ENCODE peak calls at places on chromosomes 5 and 9, in five cellular contexts. One of them, this sample, is unnamed.

GRCh38 chr9:2134391-2134790 is 119.2 kb downstream of the SMARCA2 start:
- DNase-seq in type B pancreatic cell: no peak
- DNase-seq in ovary: no peak
- DNase-seq in stomach: no peak
- DNase-seq in tibial artery: no peak
- DNase-seq in this sample: no peak

GRCh38 chr9:18438300-18438925 is 35.5 kb upstream of the ADAMTSL1 start:
- DNase-seq in type B pancreatic cell: no peak
- DNase-seq in ovary: peak
- DNase-seq in stomach: peak
- DNase-seq in tibial artery: peak
- DNase-seq in this sample: no peak

GRCh38 chr5:56814361-56814962 is 887 bp upstream of the MAP3K1 start:
- DNase-seq in type B pancreatic cell: no peak
- DNase-seq in ovary: peak
- DNase-seq in stomach: peak
- DNase-seq in tibial artery: peak
- DNase-seq in this sample: peak

GRCh38 chr5:51382759-51383493 is at the start of gene ISL1:
- DNase-seq in type B pancreatic cell: no peak
- DNase-seq in ovary: no peak
- DNase-seq in stomach: peak
- DNase-seq in tibial artery: no peak
- DNase-seq in this sample: peak

GRCh38 chr5:9670371-9670770 is 40.2 kb upstream of the TAS2R1 start:
- DNase-seq in type B pancreatic cell: no peak
- DNase-seq in ovary: no peak
- DNase-seq in stomach: no peak
- DNase-seq in tibial artery: no peak
- DNase-seq in this sample: no peak

GRCh38 chr9:127186799-127187198 is 64.4 kb upstream of the ANGPTL2 start:
- DNase-seq in type B pancreatic cell: no peak
- DNase-seq in ovary: no peak
- DNase-seq in stomach: no peak
- DNase-seq in tibial artery: no peak
- DNase-seq in this sample: no peak

GRCh38 chr5:94969174-94969573 is 315.7 kb downstream of the MCTP1 start:
- DNase-seq in type B pancreatic cell: no peak
- DNase-seq in ovary: no peak
- DNase-seq in stomach: no peak
- DNase-seq in tibial artery: no peak
- DNase-seq in this sample: no peak

GRCh38 chr5:55702612-55703345 is 9.3 kb downstream of the SLC38A9 start:
- DNase-seq in type B pancreatic cell: no peak
- DNase-seq in ovary: no peak
- DNase-seq in stomach: no peak
- DNase-seq in tibial artery: no peak
- DNase-seq in this sample: no peak

GRCh38 chr9:136129176-136129575 is 10.5 kb upstream of the TMEM250 start:
- DNase-seq in type B pancreatic cell: no peak
- DNase-seq in ovary: no peak
- DNase-seq in stomach: no peak
- DNase-seq in tibial artery: no peak
- DNase-seq in this sample: no peak

GRCh38 chr5:158756873-158757272 is 342.8 kb downstream of the EBF1 start:
- DNase-seq in type B pancreatic cell: no peak
- DNase-seq in ovary: no peak
- DNase-seq in stomach: no peak
- DNase-seq in tibial artery: no peak
- DNase-seq in this sample: no peak

DNA sequence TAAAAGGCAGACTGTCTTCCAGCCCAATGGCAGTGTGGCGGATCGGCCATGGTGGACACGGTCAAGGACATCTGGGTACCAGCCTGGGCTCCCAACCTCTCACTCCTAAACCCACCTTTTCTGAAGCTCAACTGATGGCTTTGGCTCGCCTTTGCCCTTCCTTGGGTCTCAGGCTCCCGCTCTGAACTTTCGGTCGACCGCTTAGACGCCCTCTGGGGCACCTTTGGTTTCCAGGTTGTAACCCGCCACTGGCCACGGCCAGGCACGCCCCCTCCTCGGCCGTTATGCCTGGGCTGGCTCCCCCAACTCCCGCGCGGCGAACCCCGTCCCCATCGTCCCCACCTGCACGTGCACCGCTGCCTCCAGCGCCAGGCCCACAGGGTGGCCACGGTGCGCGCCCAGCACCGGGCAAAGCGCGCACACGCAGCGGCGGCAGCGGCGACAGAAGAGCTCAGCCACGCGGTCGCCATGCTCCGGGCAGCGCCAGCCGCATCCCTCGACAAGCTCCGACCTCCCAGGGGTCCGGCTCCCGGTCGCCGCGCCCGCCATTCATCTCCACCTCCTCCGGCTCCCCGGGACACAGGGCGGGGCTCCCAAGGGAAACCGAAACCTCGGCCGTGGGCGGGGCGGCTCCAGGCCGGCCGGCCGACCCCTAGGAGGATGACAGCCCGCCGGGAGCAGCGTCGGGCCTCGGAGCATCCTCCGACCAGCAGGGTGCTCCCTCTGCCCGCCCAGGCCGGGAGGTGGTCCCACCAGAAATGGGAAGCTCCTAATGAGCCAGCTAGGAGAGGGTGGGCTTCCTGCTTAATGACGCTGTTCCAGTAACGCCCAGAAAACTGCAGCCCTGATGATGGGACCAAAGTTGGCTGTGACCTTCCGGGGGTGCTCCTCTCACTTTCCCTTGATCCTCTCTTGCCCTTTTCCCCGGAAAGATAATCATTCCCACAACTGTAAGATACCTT is at the start of gene TRIM14:
- DNase-seq in type B pancreatic cell: no peak
- DNase-seq in ovary: peak
- DNase-seq in stomach: peak
- DNase-seq in tibial artery: peak
- DNase-seq in this sample: peak
- TF ChIP-seq CTCF in type B pancreatic cell: no peak
- TF ChIP-seq CTCF in ovary: no peak
- TF ChIP-seq CTCF in stomach: no peak
- TF ChIP-seq CTCF in tibial artery: no peak
- TF ChIP-seq CTCF in this sample: no peak

GRCh38 chr5:143106175-143106574 is 297.3 kb downstream of the NR3C1 start:
- DNase-seq in type B pancreatic cell: no peak
- DNase-seq in ovary: peak
- DNase-seq in stomach: peak
- DNase-seq in tibial artery: no peak
- DNase-seq in this sample: peak
- TF ChIP-seq CTCF in type B pancreatic cell: peak
- TF ChIP-seq CTCF in ovary: no peak
- TF ChIP-seq CTCF in stomach: no peak
- TF ChIP-seq CTCF in tibial artery: no peak
- TF ChIP-seq CTCF in this sample: no peak

DNA sequence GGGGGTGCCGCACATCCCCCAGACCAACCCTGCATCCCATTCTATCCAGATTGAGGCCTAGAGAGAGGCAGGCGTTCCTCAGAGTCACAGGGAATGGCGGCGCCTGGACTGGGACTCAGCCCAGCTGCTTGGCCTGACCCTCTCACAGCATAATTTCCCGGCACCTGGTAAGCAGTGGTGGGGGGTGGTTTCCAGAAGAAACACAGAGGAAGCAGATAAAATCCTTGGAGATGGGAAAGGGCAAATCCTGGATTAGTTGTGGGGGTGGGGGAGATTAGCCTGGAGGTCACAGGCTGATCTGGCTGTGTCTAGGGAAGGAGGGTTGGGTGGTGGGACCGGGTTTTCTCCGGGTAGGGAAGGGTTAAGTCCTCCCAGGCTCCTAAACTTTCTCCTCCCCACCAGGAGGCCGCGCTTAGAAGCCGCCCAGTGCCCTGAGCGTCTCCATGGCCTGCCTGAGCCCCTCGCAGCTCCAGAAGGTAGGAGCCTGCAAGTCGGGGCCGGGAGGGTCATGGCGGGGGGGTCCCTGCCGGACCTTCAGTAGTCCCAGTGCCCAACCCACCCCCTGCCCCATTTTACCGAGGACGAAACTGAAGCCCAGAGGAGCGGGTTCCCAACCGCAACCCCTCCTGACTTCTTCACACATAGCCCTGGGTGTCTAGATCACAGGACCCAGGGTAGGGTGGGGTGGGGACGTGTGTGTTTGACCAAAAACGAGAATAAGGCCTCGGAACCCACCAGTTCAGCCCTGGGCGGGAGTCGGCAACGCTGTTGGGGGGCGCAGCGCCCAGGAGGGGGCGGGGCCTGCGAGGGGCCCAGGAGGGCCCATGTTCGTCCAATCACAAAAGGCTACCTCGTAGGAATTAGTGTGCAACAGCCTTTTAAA is 1.3 kb downstream of the PHYHD1 start:
- DNase-seq in type B pancreatic cell: no peak
- DNase-seq in ovary: peak
- DNase-seq in stomach: peak
- DNase-seq in tibial artery: peak
- DNase-seq in this sample: no peak
- TF ChIP-seq CTCF in type B pancreatic cell: peak
- TF ChIP-seq CTCF in ovary: peak
- TF ChIP-seq CTCF in stomach: no peak
- TF ChIP-seq CTCF in tibial artery: no peak
- TF ChIP-seq CTCF in this sample: no peak

DNA sequence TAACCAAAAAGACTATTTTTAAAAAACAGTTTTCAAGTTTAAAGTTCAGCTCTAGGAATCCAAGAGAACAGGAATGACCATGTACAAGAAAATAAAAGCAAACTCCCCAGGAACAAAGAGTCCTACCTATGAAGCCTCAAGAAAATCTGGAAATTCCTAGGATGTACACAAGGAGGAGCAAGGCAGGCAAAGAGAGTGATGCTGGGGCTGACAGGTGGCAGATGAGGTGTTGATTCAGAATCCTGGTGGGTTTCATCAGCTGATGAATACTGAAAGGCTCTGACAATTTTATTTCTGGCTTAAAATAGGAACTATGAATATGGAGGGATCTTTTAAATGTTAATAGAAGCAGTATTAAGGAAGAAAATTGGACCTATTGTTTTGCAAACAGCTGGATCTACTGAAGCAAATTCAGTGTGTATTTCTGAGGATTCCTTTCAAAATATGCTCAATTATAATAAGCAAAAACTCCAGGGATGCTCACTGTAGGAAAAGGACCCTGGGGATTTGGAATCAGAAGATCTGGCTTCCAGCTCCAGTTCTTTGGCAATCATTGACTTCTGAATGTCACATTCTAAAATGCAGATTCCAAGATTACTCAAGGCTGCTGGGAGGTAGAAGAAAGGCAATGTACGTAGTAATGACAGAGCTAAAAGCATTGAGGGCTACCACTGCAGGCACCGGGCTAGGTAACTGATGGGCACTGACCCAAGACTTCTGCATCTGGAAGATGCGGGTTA is 28.0 kb upstream of the SH3RF2 start:
- DNase-seq in type B pancreatic cell: no peak
- DNase-seq in ovary: no peak
- DNase-seq in stomach: no peak
- DNase-seq in tibial artery: no peak
- DNase-seq in this sample: peak
- TF ChIP-seq CTCF in type B pancreatic cell: peak
- TF ChIP-seq CTCF in ovary: no peak
- TF ChIP-seq CTCF in stomach: no peak
- TF ChIP-seq CTCF in tibial artery: peak
- TF ChIP-seq CTCF in this sample: no peak

GRCh38 chr9:117160254-117160653 is 254.6 kb downstream of the ASTN2 start:
- DNase-seq in type B pancreatic cell: no peak
- DNase-seq in ovary: no peak
- DNase-seq in stomach: no peak
- DNase-seq in tibial artery: no peak
- DNase-seq in this sample: no peak

GRCh38 chr9:117169089-117169488 is 245.8 kb downstream of the ASTN2 start:
- DNase-seq in type B pancreatic cell: no peak
- DNase-seq in ovary: no peak
- DNase-seq in stomach: no peak
- DNase-seq in tibial artery: no peak
- DNase-seq in this sample: no peak

GRCh38 chr9:117164512-117164911 is 250.3 kb downstream of the ASTN2 start:
- DNase-seq in type B pancreatic cell: no peak
- DNase-seq in ovary: no peak
- DNase-seq in stomach: no peak
- DNase-seq in tibial artery: no peak
- DNase-seq in this sample: no peak
- TF ChIP-seq CTCF in type B pancreatic cell: no peak
- TF ChIP-seq CTCF in ovary: no peak
- TF ChIP-seq CTCF in stomach: no peak
- TF ChIP-seq CTCF in tibial artery: no peak
- TF ChIP-seq CTCF in this sample: no peak

DNA sequence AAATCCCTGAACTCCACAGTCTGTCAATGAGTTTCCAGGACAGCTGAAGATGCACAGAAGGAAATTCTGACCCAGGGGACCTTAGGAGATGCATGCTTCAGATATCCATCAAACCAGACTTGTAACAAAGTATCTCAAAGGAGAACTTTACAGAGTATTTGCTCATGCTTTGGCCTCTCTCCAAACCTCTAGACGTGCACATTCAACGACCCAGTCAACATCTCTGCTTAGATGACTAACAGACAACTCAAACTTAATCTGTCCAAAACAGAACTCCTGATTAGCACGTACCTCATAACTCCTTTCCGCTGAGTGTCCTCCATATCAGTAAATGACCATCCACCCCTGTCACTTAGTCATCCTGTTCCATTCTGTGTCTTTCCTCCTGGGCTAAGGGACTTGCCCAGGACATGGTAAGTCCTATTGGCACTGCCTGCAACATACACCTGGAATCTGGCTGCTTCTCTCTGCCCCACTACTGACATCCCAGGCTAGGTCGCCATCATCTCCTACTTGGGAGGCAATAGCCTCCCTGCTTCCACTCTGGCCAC is 107.4 kb downstream of the LMNB1 start:
- DNase-seq in type B pancreatic cell: no peak
- DNase-seq in ovary: no peak
- DNase-seq in stomach: no peak
- DNase-seq in tibial artery: no peak
- DNase-seq in this sample: no peak
- TF ChIP-seq CTCF in type B pancreatic cell: no peak
- TF ChIP-seq CTCF in ovary: no peak
- TF ChIP-seq CTCF in stomach: no peak
- TF ChIP-seq CTCF in tibial artery: no peak
- TF ChIP-seq CTCF in this sample: no peak

This sample was measured in Calu3.